ENCODE peak calls at places on chromosome 12, in seven cellular contexts. X is HTR-8/SVneo, Y is H7, M is HCT116, D is T-helper 2 cell, V is GM04504, Z is NCI-H2029 treated with DMSO at 0.1 percent for 48 hours. G is an unnamed sample.
A peak's percentile ranks its signal among the peaks of the same experiment; 100 is the strongest.

GRCh38 chr12:4849024-4849594 is 60.6 kb upstream of the KCNA1 start:
- DNase-seq in X (peak; percentile 42), Y (peak; percentile 52), M (no peak), D (no peak), V (no peak), Z (no peak), G (no peak)

GRCh38 chr12:46560078-46560477 is 187.5 kb upstream of the SLC38A2 start:
- DNase-seq in X (no peak), Y (no peak), M (no peak), D (no peak), V (no peak), Z (no peak), G (no peak)

GRCh38 chr12:47779943-47780504 is 7.0 kb downstream of the SLC48A1 start:
- DNase-seq in X (no peak), Y (peak; percentile 72), M (no peak), D (no peak), V (no peak), Z (no peak), G (no peak)

GRCh38 chr12:116880817-116881324 is 370 bp downstream of the HRK start:
- DNase-seq in X (no peak), Y (peak; percentile 88), M (no peak), D (no peak), V (no peak), Z (no peak), G (no peak)

GRCh38 chr12:100826323-100826722 is 31.7 kb downstream of the ANO4 start:
- DNase-seq in X (no peak), Y (peak; percentile 4), M (peak; percentile 13), D (no peak), V (no peak), Z (no peak), G (peak; percentile 24)

GRCh38 chr12:1481326-1481725 is 113.1 kb downstream of the FBXL14 start:
- DNase-seq in X (no peak), Y (no peak), M (no peak), D (no peak), V (no peak), Z (no peak), G (no peak)

GRCh38 chr12:93823616-93824410 is 146.6 kb downstream of the CRADD start:
- DNase-seq in X (no peak), Y (no peak), M (no peak), D (no peak), V (no peak), Z (no peak), G (no peak)

GRCh38 chr12:25558566-25558965 is 5.5 kb upstream of the LMNTD1 start:
- DNase-seq in X (no peak), Y (no peak), M (no peak), D (no peak), V (no peak), Z (no peak), G (no peak)

GRCh38 chr12:27970391-27970980 is 2.0 kb downstream of the PTHLH start:
- DNase-seq in X (peak; percentile 33), Y (peak; percentile 79), M (no peak), D (no peak), V (no peak), Z (no peak), G (no peak)

GRCh38 chr12:56541610-56542009 is 20.0 kb downstream of the RBMS2 start:
- DNase-seq in X (no peak), Y (no peak), M (no peak), D (no peak), V (no peak), Z (no peak), G (no peak)

GRCh38 chr12:95548056-95548538 is 3.2 kb downstream of the USP44 start:
- DNase-seq in X (peak; percentile 46), Y (peak; percentile 73), M (no peak), D (peak; percentile 3), V (no peak), Z (no peak), G (peak; percentile 9)

GRCh38 chr12:58668233-58668632 is 252.1 kb downstream of the LRIG3 start:
- DNase-seq in X (no peak), Y (no peak), M (no peak), D (no peak), V (no peak), Z (no peak), G (no peak)